ENCODE peak calls at places on chromosomes 4 and X, in seven cellular contexts. R is stimulated activated CD4-positive, alpha-beta T cell treated with anti-CD3 and anti-CD28 coated beads, Interleukin-4, amount 100 ng/mL, for 48 hours; L is H9; K is naive thymus-derived CD4-positive, alpha-beta T cell; G is CD4-positive, CD25-positive, alpha-beta regulatory T cell; D is fibroblast of pulmonary artery; U is type B pancreatic cell. S is an unnamed sample.

GRCh38 chr4:48490012-48490679 is at the start of gene ZAR1:
- DNase-seq in R (no peak), L (peak), K (peak), G (no peak), D (no peak), U (no peak), S (no peak)

GRCh38 chr4:173243321-173243720 is 74.7 kb downstream of the GALNT7 start:
- DNase-seq in R (no peak), L (no peak), K (no peak), G (no peak), D (peak), U (no peak), S (peak)

GRCh38 chr4:159175165-159175988 is 72.5 kb downstream of the RAPGEF2 start:
- DNase-seq in R (peak), L (peak), K (peak), G (peak), D (peak), U (no peak), S (peak)

GRCh38 chr4:5958199-5958735 is 60.0 kb downstream of the C4orf50 start:
- DNase-seq in R (no peak), L (peak), K (no peak), G (no peak), D (no peak), U (no peak), S (no peak)

GRCh38 chr4:152032722-152033131 is 271.9 kb upstream of the GATB start:
- DNase-seq in R (no peak), L (no peak), K (no peak), G (no peak), D (peak), U (peak), S (peak)

GRCh38 chr4:55398461-55398860 is 2.7 kb downstream of the TMEM165 start:
- DNase-seq in R (no peak), L (no peak), K (no peak), G (no peak), D (peak), U (no peak), S (peak)

GRCh38 chr4:82852751-82853053 is 38.3 kb downstream of the SEC31A start:
- DNase-seq in R (no peak), L (no peak), K (no peak), G (no peak), D (no peak), U (no peak), S (no peak)

GRCh38 chr4:39526810-39527295 is 386 bp downstream of the UGDH start:
- DNase-seq in R (peak), L (no peak), K (peak), G (no peak), D (no peak), U (no peak), S (no peak)

GRCh38 chr4:27357283-27357682 is 496.6 kb downstream of the STIM2 start:
- DNase-seq in R (no peak), L (no peak), K (no peak), G (no peak), D (peak), U (no peak), S (no peak)

GRCh38 chr4:115834441-115834840 is 721.0 kb upstream of the NDST4 start:
- DNase-seq in R (no peak), L (no peak), K (no peak), G (no peak), D (no peak), U (no peak), S (no peak)

GRCh38 chrX:123236868-123237267 is 52.8 kb downstream of the GRIA3 start:
- DNase-seq in R (no peak), L (no peak), K (no peak), G (no peak), D (no peak), U (no peak), S (peak)

GRCh38 chr4:97150966-97151365 is 992.3 kb downstream of the STPG2 start:
- DNase-seq in R (no peak), L (no peak), K (no peak), G (no peak), D (no peak), U (no peak), S (no peak)

GRCh38 chr4:94912606-94913005 is 154.9 kb downstream of the BMPR1B start:
- DNase-seq in R (no peak), L (no peak), K (no peak), G (peak), D (no peak), U (no peak), S (no peak)

GRCh38 chr4:188417181-188417580 is 277.9 kb downstream of the TRIML1 start:
- DNase-seq in R (no peak), L (peak), K (no peak), G (no peak), D (no peak), U (no peak), S (no peak)

GRCh38 chrX:133676344-133677122 is 261.2 kb upstream of the GPC4 start:
- DNase-seq in R (no peak), L (no peak), K (no peak), G (no peak), D (no peak), U (no peak), S (no peak)

GRCh38 chrX:112642349-112642748 is 37.4 kb downstream of the LHFPL1 start:
- DNase-seq in R (no peak), L (peak), K (peak), G (peak), D (peak), U (no peak), S (peak)

GRCh38 chr4:154328030-154328429 is 163.6 kb downstream of the DCHS2 start:
- DNase-seq in R (no peak), L (no peak), K (no peak), G (no peak), D (no peak), U (no peak), S (no peak)

GRCh38 chr4:37241646-37242045 is 2.9 kb upstream of the NWD2 start:
- DNase-seq in R (no peak), L (no peak), K (no peak), G (no peak), D (no peak), U (no peak), S (no peak)

GRCh38 chr4:7802093-7802726 is 137.5 kb downstream of the AFAP1 start:
- DNase-seq in R (peak), L (peak), K (peak), G (peak), D (peak), U (peak), S (peak)

GRCh38 chrX:9846631-9847030 is 60.4 kb downstream of the SHROOM2 start:
- DNase-seq in R (no peak), L (no peak), K (no peak), G (no peak), D (no peak), U (no peak), S (no peak)

GRCh38 chrX:47078129-47079043 is at the start of gene RGN:
- DNase-seq in R (no peak), L (peak), K (no peak), G (no peak), D (no peak), U (no peak), S (peak)

GRCh38 chr4:56674984-56675383 is 6.1 kb downstream of the HOPX start:
- DNase-seq in R (no peak), L (no peak), K (no peak), G (no peak), D (no peak), U (no peak), S (no peak)

GRCh38 chr4:89212666-89213381 is 94.8 kb downstream of the GPRIN3 start:
- DNase-seq in R (no peak), L (no peak), K (no peak), G (no peak), D (peak), U (no peak), S (peak)

GRCh38 chrX:153970398-153971123 is 1.1 kb downstream of the HCFC1 start:
- DNase-seq in R (no peak), L (peak), K (no peak), G (peak), D (peak), U (no peak), S (peak)

GRCh38 chrX:100611951-100612350 is 24.7 kb downstream of the TSPAN6 start:
- DNase-seq in R (no peak), L (no peak), K (no peak), G (no peak), D (no peak), U (no peak), S (no peak)

GRCh38 chrX:10296581-10296980 is 139.8 kb downstream of the CLCN4 start:
- DNase-seq in R (no peak), L (no peak), K (no peak), G (no peak), D (peak), U (no peak), S (peak)

GRCh38 chr4:129063640-129064039 is 29.7 kb downstream of the SCLT1 start:
- DNase-seq in R (no peak), L (no peak), K (no peak), G (no peak), D (no peak), U (no peak), S (no peak)

GRCh38 chr4:87011340-87012034 is 76.7 kb downstream of the AFF1 start:
- DNase-seq in R (no peak), L (no peak), K (no peak), G (no peak), D (peak), U (no peak), S (peak)

GRCh38 chr4:56910172-56910967 is 2.7 kb downstream of the REST start:
- DNase-seq in R (no peak), L (no peak), K (no peak), G (no peak), D (no peak), U (no peak), S (peak)

GRCh38 chrX:46575991-46576392 is 2.4 kb downstream of the CHST7 start:
- DNase-seq in R (no peak), L (no peak), K (no peak), G (peak), D (peak), U (no peak), S (peak)

GRCh38 chr4:57911203-57911602 is 801.0 kb upstream of the IGFBP7 start:
- DNase-seq in R (no peak), L (no peak), K (no peak), G (no peak), D (no peak), U (no peak), S (no peak)

GRCh38 chrX:107445636-107446035 is 3.8 kb upstream of the FRMPD3 start:
- DNase-seq in R (no peak), L (no peak), K (no peak), G (no peak), D (no peak), U (no peak), S (no peak)

GRCh38 chrX:68196939-68197791 is 236.1 kb downstream of the OPHN1 start:
- DNase-seq in R (peak), L (peak), K (peak), G (peak), D (peak), U (no peak), S (peak)

GRCh38 chrX:40095588-40096394 is 2.0 kb downstream of the BCOR start:
- DNase-seq in R (no peak), L (peak), K (peak), G (peak), D (no peak), U (no peak), S (no peak)

GRCh38 chrX:102832661-102833060 is 104.4 kb upstream of the RAB40AL start:
- DNase-seq in R (no peak), L (peak), K (no peak), G (no peak), D (peak), U (no peak), S (peak)

GRCh38 chrX:129557844-129558243 is 17.8 kb downstream of the OCRL start:
- DNase-seq in R (no peak), L (no peak), K (no peak), G (no peak), D (peak), U (no peak), S (no peak)